ENCODE peak calls at places on chromosomes 13 and 19, in six cellular contexts. F is tibial artery, B is GM23248, D is transverse colon, A is OCI-LY7, G is aorta. X is an unnamed sample.

GRCh38 chr19:996051-996838 is 4.0 kb upstream of the GRIN3B start:
- DNase-seq in A (no peak), F (no peak), B (peak; percentile 84), G (no peak), D (peak; percentile 75), X (peak; percentile 94)

GRCh38 chr13:27797228-27797624 is 4.9 kb downstream of the GSX1 start:
- DNase-seq in B (peak; percentile 49), F (no peak), D (no peak), G (no peak), A (no peak), X (no peak)

GRCh38 chr13:74644239-74644638 is 510.0 kb upstream of the KLF12 start:
- DNase-seq in D (no peak), G (no peak), F (no peak), A (no peak), B (peak; percentile 71), X (no peak)

GRCh38 chr19:35882074-35882832 is 13.9 kb downstream of the APLP1 start:
- DNase-seq in D (no peak), G (no peak), B (peak; percentile 78), F (no peak), A (peak; percentile 76), X (peak; percentile 66)

GRCh38 chr13:74867460-74867859 is 614.5 kb downstream of the TBC1D4 start:
- DNase-seq in D (no peak), A (no peak), G (no peak), F (no peak), B (peak; percentile 17), X (no peak)

GRCh38 chr19:52638601-52639000 is 446 bp upstream of the ZNF83 start:
- DNase-seq in B (peak; percentile 79), F (peak; percentile 20), D (peak; percentile 16), G (peak; percentile 79), A (no peak), X (no peak)

GRCh38 chr13:114115191-114115671 is 17.2 kb downstream of the RASA3 start:
- DNase-seq in B (peak; percentile 90), A (no peak), F (no peak), D (peak; percentile 81), G (peak; percentile 78), X (no peak)

GRCh38 chr19:53196777-53197396 is 3.7 kb upstream of the ZNF665 start:
- DNase-seq in B (peak; percentile 98), D (peak; percentile 99), A (peak; percentile 96), F (peak; percentile 95), G (peak; percentile 100), X (peak; percentile 88)

GRCh38 chr13:86591862-86592261 is 792.6 kb upstream of the SLITRK6 start:
- DNase-seq in G (no peak), F (no peak), A (no peak), D (no peak), B (peak; percentile 37), X (no peak)

GRCh38 chr13:88726075-88726474 is 1054.9 kb downstream of the SLITRK5 start:
- DNase-seq in G (peak; percentile 44), D (no peak), B (no peak), F (no peak), A (no peak), X (no peak)

DNA sequence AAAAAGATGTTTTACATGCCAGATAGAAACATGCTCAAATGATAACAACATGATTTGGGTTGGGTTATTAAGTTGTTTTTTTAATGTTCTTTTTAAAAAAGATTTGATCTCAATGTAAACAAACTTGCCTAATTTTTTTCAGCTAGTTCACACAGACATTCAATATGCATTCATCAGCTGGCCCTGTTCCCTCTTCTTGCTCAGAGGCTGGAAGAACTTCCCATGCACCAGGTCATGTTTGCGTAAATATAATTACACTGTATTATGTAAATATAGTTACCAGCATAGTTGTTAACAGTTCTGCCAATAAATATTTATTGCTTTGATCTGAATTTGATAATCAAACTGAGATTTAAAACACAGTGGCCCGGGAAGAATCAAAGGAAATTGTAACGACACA is 70.6 kb downstream of the ATP11A start:
- DNase-seq in B (peak; percentile 56), F (no peak), G (no peak), D (no peak), A (no peak), X (no peak)
- H3K4me1 ChIP-seq in B (no peaks in the 10 kb centered on the region), F (no peaks in the 10 kb centered on the region), G (no peaks in the 10 kb centered on the region), D (no peaks in the 10 kb centered on the region), A (no peaks in the 10 kb centered on the region), X (peaks cover 6% of the 10 kb centered on the region)

DNA sequence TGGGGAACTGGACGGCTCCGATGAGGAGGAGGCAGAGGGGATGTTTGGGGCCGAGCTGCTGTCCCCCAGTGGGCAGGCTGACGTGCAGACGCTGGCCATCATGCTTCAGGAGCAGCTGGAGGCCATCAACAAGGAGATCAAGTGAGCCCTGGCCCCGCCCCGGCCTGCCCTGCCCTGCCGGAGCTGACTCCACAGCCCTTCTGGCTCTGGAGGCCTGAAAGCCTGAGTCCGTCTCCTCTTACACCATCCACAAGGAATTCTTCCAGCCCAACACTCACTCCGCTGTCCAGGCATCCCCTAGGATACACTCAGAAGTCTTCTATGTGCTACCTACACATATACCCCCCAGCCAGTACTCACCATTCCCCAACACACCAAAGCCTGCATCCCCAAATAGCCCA is 17.4 kb downstream of the PPFIA3 start:
- DNase-seq in F (no peak), G (no peak), D (peak; percentile 54), A (no peak), B (no peak), X (no peak)
- H3K27ac ChIP-seq in F (no peak overlapping the region), G (no peak overlapping the region), D (peak overlapping the region; percentile 48), A (no peak overlapping the region), B (no peak overlapping the region), X (no peak overlapping the region)

DNA sequence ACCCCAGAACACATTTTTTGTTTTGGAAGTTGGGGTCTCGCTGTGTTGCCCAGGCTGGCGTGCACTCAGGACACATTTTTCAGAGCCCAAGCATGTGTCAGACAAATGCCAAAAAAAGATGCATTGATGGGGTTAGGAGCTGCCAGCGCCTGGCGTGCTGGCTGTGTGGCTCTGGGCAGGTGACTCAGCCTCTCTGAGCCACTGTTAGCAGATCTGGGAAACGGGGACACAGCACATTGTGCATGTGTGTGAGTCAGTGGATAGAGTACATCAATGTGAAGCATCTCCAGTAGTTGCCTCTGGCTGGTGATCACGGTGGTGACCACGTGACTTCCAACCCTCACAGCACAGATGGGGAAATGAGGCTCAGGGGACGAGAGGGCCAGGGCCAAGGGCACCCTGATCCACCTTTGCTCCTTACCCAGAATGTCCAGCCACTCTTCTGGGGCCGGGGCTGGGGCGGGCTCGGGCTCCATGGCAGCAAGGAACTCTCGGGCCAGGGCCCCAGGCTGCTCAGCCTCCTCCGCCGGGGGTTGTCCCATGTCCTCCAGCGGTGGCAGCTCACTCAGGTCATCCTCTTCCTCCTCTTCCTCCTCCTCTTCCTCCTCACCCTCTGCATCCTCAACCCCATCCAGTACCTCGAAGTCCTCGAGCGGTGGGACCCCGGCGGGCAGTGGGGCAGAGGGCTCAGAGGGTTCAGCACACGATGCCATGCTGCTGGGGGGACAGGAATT is 1.9 kb downstream of the FKBP8 start:
- DNase-seq in F (no peak), B (peak; percentile 86), D (no peak), G (no peak), A (no peak), X (no peak)
- H3K4me3 ChIP-seq in F (no peak overlapping the region), B (peak overlapping the region; percentile 75), D (no peak overlapping the region), G (no peak overlapping the region), A (peak overlapping the region; percentile 76), X (no peak overlapping the region)

DNA sequence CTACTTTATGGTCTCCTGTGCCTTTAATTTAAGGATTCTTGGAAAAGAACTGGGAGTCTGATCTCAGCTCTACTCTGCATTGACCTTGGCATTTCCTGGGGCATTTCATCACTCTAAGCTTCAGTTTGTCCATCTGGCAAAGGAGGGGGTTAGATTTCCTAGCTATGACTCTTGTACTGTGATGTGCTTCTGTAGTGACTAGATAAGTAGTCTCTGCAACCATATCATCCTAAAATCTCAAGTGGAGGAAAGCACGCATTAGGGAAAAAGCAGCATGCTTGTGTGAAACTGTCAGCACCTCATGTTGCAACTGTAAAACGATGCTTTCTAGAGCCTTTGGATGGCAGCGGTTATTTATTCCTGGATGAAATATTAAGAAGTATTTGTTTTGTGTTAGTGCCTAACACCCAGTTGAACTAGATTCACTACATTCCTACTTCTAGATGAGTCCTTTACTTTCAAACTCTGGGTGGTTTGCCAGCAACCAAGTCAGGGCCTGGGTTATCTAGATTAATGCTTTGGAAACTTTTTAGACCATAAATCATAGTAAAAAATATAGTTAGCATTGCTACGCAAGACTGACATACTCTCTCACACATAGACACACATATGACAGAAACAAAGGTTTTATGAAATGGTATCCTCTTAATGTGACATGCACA is 6.8 kb downstream of the WDFY2 start:
- DNase-seq in B (peak; percentile 96), G (no peak), A (no peak), F (peak; percentile 35), D (no peak), X (no peak)
- H3K4me1 ChIP-seq in B (peaks cover 76% of the 10 kb centered on the region), G (peaks cover 6% of the 10 kb centered on the region), A (no peaks in the 10 kb centered on the region), F (peaks cover 47% of the 10 kb centered on the region), D (no peaks in the 10 kb centered on the region), X (peaks cover 11% of the 10 kb centered on the region)

GRCh38 chr19:17314007-17314589 is 4.7 kb downstream of the DDA1 start:
- DNase-seq in D (no peak), A (no peak), F (no peak), G (no peak), B (no peak), X (no peak)
- H3K27ac ChIP-seq in D (no peak overlapping the region), A (no peak overlapping the region), F (no peak overlapping the region), G (no peak overlapping the region), B (no peak overlapping the region), X (no peak overlapping the region)

GRCh38 chr13:48457578-48458242 is 44.8 kb upstream of the LPAR6 start:
- DNase-seq in D (no peak), B (no peak), G (no peak), A (no peak), F (no peak), X (no peak)
- H3K4me3 ChIP-seq in D (no peak overlapping the region), B (no peak overlapping the region), G (no peak overlapping the region), A (no peak overlapping the region), F (no peak overlapping the region), X (no peak overlapping the region)

GRCh38 chr13:29810898-29811297 is 39.5 kb downstream of the UBL3 start:
- DNase-seq in D (no peak), F (no peak), B (no peak), G (no peak), A (no peak), X (no peak)
- H3K4me1 ChIP-seq in D (peaks cover 27% of the 10 kb centered on the region), F (peaks cover 57% of the 10 kb centered on the region), B (peaks cover 57% of the 10 kb centered on the region), G (no peaks in the 10 kb centered on the region), A (no peaks in the 10 kb centered on the region), X (peaks cover 11% of the 10 kb centered on the region)

GRCh38 chr13:33197551-33197971 is 88.0 kb downstream of the STARD13 start:
- DNase-seq in B (no peak), F (no peak), D (no peak), A (no peak), G (no peak), X (no peak)
- H3K27ac ChIP-seq in B (no peak overlapping the region), F (peak overlapping the region; percentile 65), D (peak overlapping the region; percentile 62), A (no peak overlapping the region), G (no peak overlapping the region), X (no peak overlapping the region)

GRCh38 chr19:41887711-41888382 is 4.9 kb downstream of the ARHGEF1 start:
- DNase-seq in D (peak; percentile 77), G (no peak), B (peak; percentile 49), F (no peak), A (peak; percentile 89), X (peak; percentile 70)
- H3K4me3 ChIP-seq in D (no peak overlapping the region), G (no peak overlapping the region), B (no peak overlapping the region), F (no peak overlapping the region), A (peak overlapping the region; percentile 97), X (peak overlapping the region; percentile 92)